ENCODE peak calls at places on chromosome 21, in four cellular contexts. A is K562, W is GM12878, D is HepG2. N is an unnamed sample.

GRCh38 chr21:28899744-28900143 is 92.9 kb downstream of the LTN1 start:
- DNase-seq in A (no peak), W (no peak), D (no peak), N (no peak)

GRCh38 chr21:26447932-26448331 is 125.2 kb downstream of the CYYR1 start:
- DNase-seq in A (no peak), W (no peak), D (no peak), N (no peak)

GRCh38 chr21:15651172-15651571 is 78.6 kb upstream of the USP25 start:
- DNase-seq in A (no peak), W (no peak), D (no peak), N (no peak)

GRCh38 chr21:28235169-28235892 is 757.3 kb downstream of the LTN1 start:
- DNase-seq in A (no peak), W (no peak), D (no peak), N (peak)

GRCh38 chr21:32140212-32141008 is 138.4 kb downstream of the MIS18A start:
- DNase-seq in A (no peak), W (no peak), D (no peak), N (no peak)

GRCh38 chr21:26795398-26795790 is 49.8 kb downstream of the ADAMTS1 start:
- DNase-seq in A (no peak), W (no peak), D (no peak), N (no peak)

GRCh38 chr21:28993293-28993629 is 584 bp upstream of the LTN1 start:
- DNase-seq in A (peak), W (no peak), D (no peak), N (no peak)

GRCh38 chr21:33901421-33902288 is 13.9 kb downstream of the ATP5PO start:
- DNase-seq in A (peak), W (no peak), D (peak), N (peak)

GRCh38 chr21:15293251-15293650 is 228.5 kb upstream of the NRIP1 start:
- DNase-seq in A (no peak), W (no peak), D (peak), N (no peak)

GRCh38 chr21:44088401-44088780 is 18.8 kb upstream of the PWP2 start:
- DNase-seq in A (no peak), W (no peak), D (no peak), N (no peak)

GRCh38 chr21:34075760-34076159 is 2.4 kb downstream of the MRPS6 start:
- DNase-seq in A (no peak), W (no peak), D (no peak), N (no peak)

GRCh38 chr21:28798798-28799197 is 193.9 kb downstream of the LTN1 start:
- DNase-seq in A (no peak), W (no peak), D (no peak), N (no peak)

GRCh38 chr21:14010729-14011128 is 200.0 kb downstream of the LIPI start:
- DNase-seq in A (peak), W (no peak), D (no peak), N (no peak)

GRCh38 chr21:23401278-23401677 is 2206.0 kb downstream of the MRPL39 start:
- DNase-seq in A (no peak), W (no peak), D (no peak), N (no peak)

GRCh38 chr21:20822559-20823133 is 175.6 kb upstream of the NCAM2 start:
- DNase-seq in A (no peak), W (no peak), D (no peak), N (no peak)

GRCh38 chr21:34338226-34338625 is 25.6 kb upstream of the KCNE2 start:
- DNase-seq in A (no peak), W (no peak), D (no peak), N (no peak)

GRCh38 chr21:26528882-26529281 is 44.2 kb downstream of the CYYR1 start:
- DNase-seq in A (no peak), W (no peak), D (no peak), N (no peak)

GRCh38 chr21:32894321-32894720 is 122.8 kb upstream of the PAXBP1 start:
- DNase-seq in A (no peak), W (no peak), D (no peak), N (no peak)

GRCh38 chr21:33071878-33072306 is 2.0 kb downstream of the OLIG1 start:
- DNase-seq in A (no peak), W (no peak), D (no peak), N (peak)

GRCh38 chr21:15210235-15210678 is 145.5 kb upstream of the NRIP1 start:
- DNase-seq in A (peak), W (no peak), D (peak), N (no peak)

GRCh38 chr21:23968008-23968407 is 1639.3 kb downstream of the MRPL39 start:
- DNase-seq in A (no peak), W (no peak), D (no peak), N (no peak)

GRCh38 chr21:25409992-25410391 is 197.3 kb downstream of the MRPL39 start:
- DNase-seq in A (no peak), W (no peak), D (no peak), N (no peak)

GRCh38 chr21:14913576-14914146 is 151.1 kb downstream of the NRIP1 start:
- DNase-seq in A (no peak), W (no peak), D (no peak), N (no peak)

GRCh38 chr21:46492851-46493250 is 34.2 kb downstream of the DIP2A start:
- DNase-seq in A (no peak), W (no peak), D (no peak), N (no peak)

GRCh38 chr21:31329431-31330143 is 14.5 kb downstream of the TIAM1 start:
- DNase-seq in A (no peak), W (no peak), D (no peak), N (no peak)

GRCh38 chr21:26513212-26513611 is 59.9 kb downstream of the CYYR1 start:
- DNase-seq in A (no peak), W (no peak), D (no peak), N (no peak)

GRCh38 chr21:28421716-28422480 is 570.8 kb downstream of the LTN1 start:
- DNase-seq in A (no peak), W (no peak), D (no peak), N (no peak)

GRCh38 chr21:35395728-35396127 is 346.6 kb upstream of the RUNX1 start:
- DNase-seq in A (no peak), W (no peak), D (no peak), N (no peak)

GRCh38 chr21:34243562-34243961 is 120.2 kb upstream of the KCNE2 start:
- DNase-seq in A (peak), W (no peak), D (peak), N (peak)

GRCh38 chr21:33811147-33812024 is 104.2 kb downstream of the ATP5PO start:
- DNase-seq in A (no peak), W (no peak), D (no peak), N (no peak)

GRCh38 chr21:33403128-33403785 is at the start of gene IFNGR2:
- DNase-seq in A (peak), W (no peak), D (no peak), N (peak)

GRCh38 chr21:43921602-43921978 is 56.6 kb downstream of the AGPAT3 start:
- DNase-seq in A (no peak), W (peak), D (peak), N (no peak)

GRCh38 chr21:34980423-34981115 is 68.5 kb downstream of the RUNX1 start:
- DNase-seq in A (no peak), W (no peak), D (no peak), N (no peak)

GRCh38 chr21:16579538-16579937 is 849.8 kb downstream of the USP25 start:
- DNase-seq in A (no peak), W (no peak), D (no peak), N (no peak)

GRCh38 chr21:46375560-46376230 is 51.7 kb downstream of the PCNT start:
- DNase-seq in A (no peak), W (no peak), D (no peak), N (no peak)

GRCh38 chr21:46455575-46456385 is 2.9 kb upstream of the DIP2A start:
- DNase-seq in A (peak), W (no peak), D (no peak), N (no peak)

GRCh38 chr21:43312751-43313169 is 114.2 kb downstream of the SIK1 start:
- DNase-seq in A (no peak), W (peak), D (peak), N (peak)

GRCh38 chr21:18832081-18832670 is 428.6 kb upstream of the TMPRSS15 start:
- DNase-seq in A (no peak), W (no peak), D (no peak), N (no peak)

DNA sequence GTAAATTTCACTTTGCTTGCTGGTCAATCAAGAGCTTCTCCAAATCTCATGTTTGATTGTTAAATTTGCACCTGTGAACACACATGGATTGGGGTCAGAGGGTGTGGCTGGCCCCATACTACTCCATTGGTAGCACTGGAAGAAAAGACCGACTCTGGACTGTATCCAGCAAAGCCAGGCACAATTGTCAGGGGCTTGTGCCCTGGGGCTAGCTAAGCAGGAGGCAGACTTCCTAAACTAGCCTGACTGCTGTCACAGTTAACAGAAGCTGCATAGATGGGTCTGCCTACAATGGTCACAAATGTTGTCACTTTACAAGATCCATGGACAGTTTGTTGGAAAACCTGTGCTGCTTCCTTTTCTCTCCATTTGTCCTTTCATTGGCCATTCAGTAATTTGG is 421.0 kb downstream of the DSCAM start:
- DNase-seq in A (no peak), W (no peak), D (no peak), N (no peak)
- TF ChIP-seq NR2C2 in A (no peak), W (no peak), D (no peak), N (no peak)

GRCh38 chr21:39258207-39258606 is 55.2 kb downstream of the BRWD1 start:
- DNase-seq in A (no peak), W (no peak), D (no peak), N (no peak)

GRCh38 chr21:39265603-39266002 is 47.8 kb downstream of the BRWD1 start:
- DNase-seq in A (no peak), W (no peak), D (no peak), N (no peak)

DNA sequence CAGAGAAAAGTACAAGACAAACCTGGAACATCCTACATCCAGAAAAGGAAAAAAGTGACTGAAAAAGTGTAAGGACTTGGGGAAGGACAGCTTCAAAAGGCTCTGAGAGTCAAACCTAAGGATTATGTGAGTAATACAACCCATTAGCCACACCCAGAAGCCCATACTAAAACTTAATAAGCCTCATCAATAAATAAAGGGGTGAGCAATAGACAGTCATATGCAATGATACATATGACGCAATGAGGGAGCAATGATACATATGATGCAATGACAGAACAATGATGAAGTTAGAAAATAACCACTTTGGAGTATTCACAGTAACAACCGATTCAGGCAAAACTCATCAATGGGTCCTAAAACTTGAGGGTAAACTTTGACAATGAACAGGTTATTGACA is 50.1 kb downstream of the BRWD1 start:
- DNase-seq in A (no peak), W (no peak), D (no peak), N (no peak)
- TF ChIP-seq NR2C2 in A (no peak), W (no peak), D (no peak), N (no peak)

DNA sequence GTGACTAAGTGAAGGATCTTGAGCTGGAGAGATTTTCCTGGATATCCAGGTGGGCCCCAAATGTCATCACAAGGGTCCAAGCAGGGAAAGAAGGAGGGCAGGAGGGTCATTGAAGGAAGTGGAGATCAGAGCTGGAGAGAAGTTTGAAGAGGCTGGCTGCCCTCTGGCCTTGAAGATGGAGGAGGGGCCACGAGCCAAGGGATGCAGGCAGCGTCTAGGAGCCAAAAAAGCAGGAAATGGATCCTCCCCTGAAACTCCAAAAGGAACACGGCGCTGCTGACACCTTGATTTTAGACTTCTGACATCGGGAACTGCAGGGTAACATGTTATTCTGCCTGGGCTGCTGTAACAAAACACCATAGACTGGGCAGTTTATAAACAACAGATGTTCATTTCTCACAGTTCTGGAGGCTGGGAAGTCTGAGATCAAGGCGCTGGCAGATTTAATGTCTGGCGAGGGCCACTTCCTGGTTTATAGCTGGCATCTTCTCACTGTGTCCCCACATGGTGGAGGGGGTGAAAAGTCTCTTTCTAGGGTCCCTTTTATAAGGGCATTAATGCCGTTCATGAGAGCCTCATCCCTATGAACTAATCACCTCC is 28.8 kb upstream of the ZBTB21 start:
- DNase-seq in A (no peak), W (no peak), D (no peak), N (no peak)
- TF ChIP-seq NR2C2 in A (no peak), W (no peak), D (no peak), N (no peak)

DNA sequence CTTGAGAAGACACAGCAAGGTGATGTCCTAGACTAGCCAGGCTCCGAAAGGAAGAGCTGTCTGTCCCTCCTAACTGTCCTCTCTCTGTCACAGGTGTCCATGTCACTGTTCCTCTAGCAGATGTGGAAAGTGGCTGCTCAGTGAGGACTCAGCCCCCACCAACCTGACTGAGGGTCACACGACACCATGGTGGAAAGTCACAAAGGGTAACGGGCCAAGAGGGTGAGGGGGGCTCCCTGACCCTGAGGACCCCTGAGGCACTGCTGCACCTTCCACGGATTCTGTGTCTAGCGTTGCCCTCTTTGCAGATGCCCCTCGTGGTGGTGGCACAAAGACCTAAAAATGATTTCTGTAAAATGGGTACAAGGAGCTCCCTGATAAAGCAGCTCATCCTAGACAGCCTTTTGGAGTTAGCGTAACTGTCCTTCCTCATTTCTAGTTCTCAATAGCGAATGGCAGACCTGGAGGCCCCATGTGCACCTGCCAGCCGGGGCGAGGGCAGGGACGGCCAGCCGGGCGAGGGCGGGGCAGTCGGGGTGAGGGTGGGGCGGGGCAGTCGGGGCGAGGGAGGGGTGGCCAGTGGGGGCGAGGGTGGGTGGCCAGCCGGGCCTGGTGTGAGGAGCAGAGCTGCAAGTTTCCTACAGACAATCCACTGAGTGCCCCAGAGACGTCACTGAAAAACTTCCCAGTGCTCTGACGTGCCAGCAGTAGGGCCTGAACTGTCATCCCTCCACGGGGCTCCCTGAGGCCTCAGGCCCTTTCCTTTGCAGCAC is 23.4 kb downstream of the POFUT2 start:
- DNase-seq in A (no peak), W (no peak), D (no peak), N (no peak)
- TF ChIP-seq NR2C2 in A (no peak), W (no peak), D (no peak), N (no peak)

GRCh38 chr21:17733209-17733608 is 85.9 kb downstream of the C21orf91 start:
- DNase-seq in A (no peak), W (no peak), D (no peak), N (no peak)

GRCh38 chr21:17730782-17731181 is 88.4 kb downstream of the C21orf91 start:
- DNase-seq in A (no peak), W (no peak), D (no peak), N (no peak)

GRCh38 chr21:17729455-17729854 is 89.7 kb downstream of the C21orf91 start:
- DNase-seq in A (no peak), W (no peak), D (no peak), N (no peak)

GRCh38 chr21:17731554-17731953 is 87.6 kb downstream of the C21orf91 start:
- DNase-seq in A (no peak), W (no peak), D (no peak), N (no peak)

DNA sequence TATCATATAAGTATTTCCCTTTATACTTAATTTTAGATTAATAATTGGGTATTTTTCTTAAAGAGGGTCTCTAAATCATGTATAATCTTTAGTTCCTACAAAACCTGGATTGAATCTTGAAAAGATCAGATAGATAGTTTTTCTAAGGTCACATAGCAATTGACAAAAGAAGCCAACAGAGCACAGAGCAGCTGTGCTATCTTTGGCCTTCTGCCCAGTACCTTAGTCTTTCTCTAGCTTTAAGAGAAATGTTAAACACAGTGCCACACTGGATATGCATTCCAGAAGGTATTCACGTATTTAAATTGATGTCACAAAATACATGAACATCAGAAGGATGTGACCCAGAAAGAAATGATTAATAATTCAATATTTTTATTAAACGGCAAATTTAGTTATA is 86.8 kb downstream of the C21orf91 start:
- DNase-seq in A (no peak), W (no peak), D (no peak), N (no peak)
- TF ChIP-seq NR2C2 in A (no peak), W (no peak), D (no peak), N (no peak)

GRCh38 chr21:36460866-36461265 is 19.1 kb downstream of the CLDN14 start:
- DNase-seq in A (no peak), W (no peak), D (no peak), N (no peak)
- TF ChIP-seq NR2C2 in A (no peak), W (no peak), D (no peak), N (no peak)

N was measured in WTC11.